ENCODE peak calls at places on chromosomes 12 and 14, in seven cellular contexts. Z is aorta, T is H9, J is mucosa of descending colon, H is nucleus accumbens, N is BJ, G is LoVo. V is an unnamed sample.

GRCh38 chr12:103627189-103627855 is 40.2 kb downstream of the STAB2 start:
- DNase-seq in Z (no peak), T (no peak), J (no peak), H (no peak), N (no peak), G (no peak), V (peak; percentile 84)

GRCh38 chr12:2944401-2945047 is 14.7 kb upstream of the TEAD4 start:
- DNase-seq in Z (no peak), T (peak; percentile 94), J (peak; percentile 79), H (peak; percentile 18), N (no peak), G (peak; percentile 79), V (peak; percentile 61)

GRCh38 chr14:105939810-105940508 is 413.6 kb downstream of the TMEM121 start:
- DNase-seq in Z (no peak), T (no peak), J (no peak), H (no peak), N (no peak), G (no peak), V (no peak)

GRCh38 chr12:100024974-100025555 is 40.3 kb upstream of the ANKS1B start:
- DNase-seq in Z (no peak), T (no peak), J (no peak), H (no peak), N (no peak), G (no peak), V (no peak)

GRCh38 chr14:37325332-37325731 is 127.6 kb downstream of the MIPOL1 start:
- DNase-seq in Z (no peak), T (no peak), J (no peak), H (no peak), N (no peak), G (no peak), V (no peak)

GRCh38 chr14:92544051-92544730 is 30.6 kb downstream of the RIN3 start:
- DNase-seq in Z (no peak), T (no peak), J (peak; percentile 19), H (no peak), N (no peak), G (no peak), V (no peak)

GRCh38 chr12:13559318-13559978 is 362.9 kb downstream of the EMP1 start:
- DNase-seq in Z (no peak), T (no peak), J (peak; percentile 70), H (no peak), N (no peak), G (peak; percentile 69), V (no peak)

GRCh38 chr12:92210062-92210461 is 64.4 kb upstream of the BTG1 start:
- DNase-seq in Z (no peak), T (no peak), J (no peak), H (no peak), N (no peak), G (no peak), V (no peak)

GRCh38 chr12:21763531-21763930 is 11.0 kb downstream of the KCNJ8 start:
- DNase-seq in Z (no peak), T (no peak), J (no peak), H (no peak), N (no peak), G (no peak), V (no peak)

GRCh38 chr12:54661048-54661447 is 12.9 kb upstream of the DCD start:
- DNase-seq in Z (no peak), T (no peak), J (no peak), H (no peak), N (no peak), G (no peak), V (no peak)

GRCh38 chr14:96090441-96091148 is 51.4 kb downstream of the C14orf132 start:
- DNase-seq in Z (no peak), T (no peak), J (peak; percentile 66), H (peak; percentile 10), N (no peak), G (no peak), V (peak; percentile 86)

GRCh38 chr14:74526854-74527585 is 33.5 kb downstream of the ISCA2 start:
- DNase-seq in Z (no peak), T (peak; percentile 66), J (no peak), H (no peak), N (no peak), G (no peak), V (no peak)

GRCh38 chr14:101222362-101223090 is 319.0 kb upstream of the RTL1 start:
- DNase-seq in Z (no peak), T (peak; percentile 27), J (no peak), H (no peak), N (no peak), G (no peak), V (no peak)

GRCh38 chr14:92040431-92041040 is 677 bp upstream of the TRIP11 start:
- DNase-seq in Z (no peak), T (no peak), J (no peak), H (peak; percentile 18), N (no peak), G (peak; percentile 37), V (no peak)

GRCh38 chr12:46174061-46174662 is 94.7 kb downstream of the SLC38A1 start:
- DNase-seq in Z (no peak), T (no peak), J (no peak), H (no peak), N (no peak), G (no peak), V (no peak)

V was measured in left ventricle myocardium superior.